ENCODE peak calls at places on chromosomes 2 and 18, in six cellular contexts. X is HCEC 1CT; A is stimulated activated CD8-positive, alpha-beta memory T cell treated with anti-CD3 and anti-CD28 coated beads, Interleukin-12 subunit alpha, Interleukin-12 subunit beta, amount 100 ng/mL, for 1 hour; L is stimulated activated CD4-positive, alpha-beta T cell treated with anti-CD3 and anti-CD28 coated beads, Interleukin-1b, Interleukin-23, amount 100 ng/mL, for 4 hours; C is psoas muscle; B is neural crest cell. V is an unnamed sample.

GRCh38 chr2:109466674-109467575 is 146.8 kb downstream of the SEPTIN10 start:
- DNase-seq in X (peak), A (no peak), L (no peak), C (no peak), B (no peak), V (no peak)

GRCh38 chr2:86414996-86415395 is 26.2 kb upstream of the KDM3A start:
- DNase-seq in X (no peak), A (no peak), L (no peak), C (no peak), B (no peak), V (no peak)

GRCh38 chr18:32317651-32318050 is 127.8 kb downstream of the MEP1B start:
- DNase-seq in X (peak), A (no peak), L (no peak), C (no peak), B (no peak), V (no peak)

GRCh38 chr2:121532347-121532766 is 1.7 kb downstream of the RNU4ATAC start:
- DNase-seq in X (peak), A (no peak), L (no peak), C (no peak), B (no peak), V (no peak)

GRCh38 chr18:7011142-7011541 is 106.5 kb downstream of the LAMA1 start:
- DNase-seq in X (no peak), A (no peak), L (no peak), C (no peak), B (no peak), V (no peak)

GRCh38 chr18:48475635-48476549 is 62.9 kb upstream of the CTIF start:
- DNase-seq in X (peak), A (no peak), L (no peak), C (no peak), B (peak), V (no peak)

GRCh38 chr2:171347591-171348032 is 86.2 kb downstream of the METTL8 start:
- DNase-seq in X (peak), A (no peak), L (no peak), C (no peak), B (no peak), V (no peak)

GRCh38 chr2:213043566-213043965 is 107.8 kb downstream of the IKZF2 start:
- DNase-seq in X (no peak), A (no peak), L (no peak), C (no peak), B (no peak), V (no peak)

GRCh38 chr2:80288576-80288975 is 16.0 kb downstream of the LRRTM1 start:
- DNase-seq in X (no peak), A (no peak), L (no peak), C (no peak), B (no peak), V (no peak)

GRCh38 chr2:111671426-111672150 is 212.4 kb downstream of the ANAPC1 start:
- DNase-seq in X (no peak), A (no peak), L (no peak), C (peak), B (no peak), V (no peak)

GRCh38 chr18:34871435-34871834 is 161.3 kb downstream of the DTNA start:
- DNase-seq in X (no peak), A (no peak), L (no peak), C (no peak), B (no peak), V (no peak)

GRCh38 chr2:110126086-110126773 is 10.6 kb upstream of the MALL start:
- DNase-seq in X (no peak), A (no peak), L (no peak), C (no peak), B (no peak), V (no peak)

GRCh38 chr2:8086796-8087479 is 594.9 kb upstream of the ID2 start:
- DNase-seq in X (peak), A (no peak), L (no peak), C (no peak), B (no peak), V (no peak)

GRCh38 chr18:48428494-48429177 is 19.5 kb upstream of the ZBTB7C start:
- DNase-seq in X (peak), A (no peak), L (no peak), C (no peak), B (no peak), V (no peak)

GRCh38 chr18:27713727-27714080 is 463.2 kb downstream of the CDH2 start:
- DNase-seq in X (peak), A (no peak), L (no peak), C (no peak), B (no peak), V (no peak)

GRCh38 chr2:224561234-224562005 is 23.7 kb downstream of the CUL3 start:
- DNase-seq in X (no peak), A (no peak), L (no peak), C (no peak), B (no peak), V (no peak)

GRCh38 chr2:4175343-4175742 is 472.0 kb downstream of the DCDC2C start:
- DNase-seq in X (no peak), A (no peak), L (no peak), C (no peak), B (no peak), V (no peak)

GRCh38 chr18:75160315-75160714 is 48.6 kb downstream of the PTGR3 start:
- DNase-seq in X (no peak), A (no peak), L (no peak), C (no peak), B (no peak), V (no peak)

GRCh38 chr18:7945882-7946281 is 378.8 kb downstream of the PTPRM start:
- DNase-seq in X (peak), A (no peak), L (no peak), C (no peak), B (no peak), V (no peak)

V was measured in activated CD4-positive, CD25-positive, alpha-beta regulatory T cell treated with anti-CD3 and anti-CD28 coated beads, Interleukin-2, amount 50 U/mL, for 16 hours.